ENCODE peak calls at places on chromosomes 4 and X, in six cellular contexts. Q is heart left ventricle; G is CD8-positive, alpha-beta T cell; C is AG04450; H is spleen; B is thoracic aorta. N is an unnamed sample.

GRCh38 chrX:53441531-53442321 is 7.6 kb upstream of the HSD17B10 start:
- DNase-seq in Q (peak), C (no peak), G (peak), H (peak), B (peak), N (peak)

GRCh38 chr4:184807797-184808718 is 17.7 kb downstream of the ACSL1 start:
- DNase-seq in H (no peak), C (peak), B (no peak), Q (peak), G (no peak), N (peak)

GRCh38 chrX:55907968-55908607 is 190.5 kb downstream of the RRAGB start:
- DNase-seq in B (no peak), H (peak), G (peak), C (no peak), Q (peak), N (peak)

GRCh38 chrX:131330735-131331134 is 41.6 kb upstream of the IGSF1 start:
- DNase-seq in H (no peak), C (no peak), B (no peak), G (no peak), Q (no peak), N (no peak)

GRCh38 chrX:35101901-35102300 is 159.3 kb downstream of the FAM47B start:
- DNase-seq in C (no peak), H (no peak), Q (no peak), B (no peak), G (no peak), N (no peak)

GRCh38 chr4:150515135-150515534 is 66.8 kb upstream of the MAB21L2 start:
- DNase-seq in Q (no peak), C (no peak), H (no peak), B (no peak), G (no peak), N (peak)

GRCh38 chr4:17577660-17578481 is 873 bp downstream of the LAP3 start:
- DNase-seq in G (peak), C (no peak), B (peak), Q (peak), H (peak), N (peak)

GRCh38 chrX:110938977-110939732 is 143.5 kb upstream of the CHRDL1 start:
- DNase-seq in H (no peak), G (no peak), B (no peak), C (no peak), Q (no peak), N (no peak)

GRCh38 chrX:101986571-101986970 is 54.7 kb upstream of the ZMAT1 start:
- DNase-seq in H (no peak), G (no peak), B (no peak), C (no peak), Q (no peak), N (no peak)

GRCh38 chr4:146247356-146247755 is 33.0 kb downstream of the REELD1 start:
- DNase-seq in Q (no peak), C (no peak), H (no peak), G (no peak), B (no peak), N (no peak)

GRCh38 chrX:152915541-152916241 is 17.8 kb downstream of the ZNF185 start:
- DNase-seq in B (no peak), G (no peak), C (no peak), H (no peak), Q (no peak), N (peak)

GRCh38 chr4:88720749-88721428 is 23.3 kb upstream of the NAP1L5 start:
- DNase-seq in C (no peak), B (no peak), H (no peak), G (no peak), Q (no peak), N (no peak)

GRCh38 chr4:180333156-180333555 is 1910.0 kb upstream of the TENM3 start:
- DNase-seq in Q (no peak), B (no peak), G (no peak), H (no peak), C (no peak), N (peak)

GRCh38 chr4:147813107-147813773 is 81.4 kb downstream of the ARHGAP10 start:
- DNase-seq in H (no peak), C (no peak), G (no peak), B (no peak), Q (no peak), N (no peak)

GRCh38 chrX:110847334-110847733 is 51.7 kb upstream of the CHRDL1 start:
- DNase-seq in B (no peak), C (peak), H (no peak), G (no peak), Q (no peak), N (peak)

GRCh38 chr4:98625920-98626319 is 32.5 kb downstream of the TSPAN5 start:
- DNase-seq in H (no peak), C (no peak), B (no peak), Q (no peak), G (no peak), N (no peak)

GRCh38 chr4:182678590-182678989 is 238.6 kb downstream of the DCTD start:
- DNase-seq in G (no peak), H (no peak), Q (no peak), C (no peak), B (no peak), N (no peak)

GRCh38 chrX:10106801-10107200 is 50.0 kb upstream of the CLCN4 start:
- DNase-seq in Q (no peak), C (no peak), H (peak), B (no peak), G (peak), N (no peak)

GRCh38 chrX:13734278-13735172 is at the start of the genes OFD1 and TRAPPC2:
- DNase-seq in B (peak), Q (peak), C (peak), H (peak), G (peak), N (peak)

GRCh38 chrX:106726485-106727437 is at the start of gene RNF128:
- DNase-seq in C (no peak), Q (peak), H (peak), G (no peak), B (no peak), N (peak)

GRCh38 chrX:126552313-126553022 is at the start of gene DCAF12L1:
- DNase-seq in H (peak), C (no peak), G (no peak), B (no peak), Q (no peak), N (no peak)

GRCh38 chrX:30612250-30612655 is 34.7 kb upstream of the TASL start:
- DNase-seq in Q (no peak), G (no peak), C (no peak), B (no peak), H (no peak), N (no peak)

GRCh38 chr4:150794706-150795105 is 212.8 kb downstream of the MAB21L2 start:
- DNase-seq in H (no peak), C (no peak), Q (no peak), B (no peak), G (no peak), N (peak)

GRCh38 chr4:8177544-8177943 is 18.9 kb upstream of the ABLIM2 start:
- DNase-seq in B (no peak), Q (no peak), C (no peak), H (peak), G (no peak), N (no peak)

GRCh38 chr4:184355111-184355604 is 119.2 kb downstream of the IRF2 start:
- DNase-seq in B (peak), H (peak), C (peak), G (no peak), Q (peak), N (peak)

GRCh38 chr4:77065382-77065781 is 10.4 kb downstream of the CCNI start:
- DNase-seq in C (no peak), H (no peak), G (no peak), Q (no peak), B (no peak), N (no peak)

GRCh38 chrX:63686878-63687714 is 97.9 kb downstream of the ARHGEF9 start:
- DNase-seq in B (no peak), G (no peak), C (peak), H (no peak), Q (peak), N (peak)

GRCh38 chr4:108902769-108903168 is 139.9 kb upstream of the ETNPPL start:
- DNase-seq in G (no peak), B (no peak), H (no peak), Q (no peak), C (no peak), N (no peak)

GRCh38 chrX:47607091-47607490 is 12.6 kb downstream of the SYN1 start:
- DNase-seq in C (no peak), H (no peak), B (no peak), G (no peak), Q (no peak), N (no peak)

GRCh38 chrX:10023821-10024220 is 56.7 kb downstream of the CLDN34 start:
- DNase-seq in H (no peak), C (no peak), B (no peak), Q (no peak), G (no peak), N (no peak)

GRCh38 chrX:45761920-45762319 is 561.2 kb upstream of the DIPK2B start:
- DNase-seq in C (no peak), H (no peak), B (no peak), Q (no peak), G (no peak), N (no peak)

GRCh38 chr4:101218346-101218745 is 129.0 kb downstream of the PPP3CA start:
- DNase-seq in Q (no peak), C (no peak), G (no peak), B (no peak), H (no peak), N (no peak)

GRCh38 chrX:154043003-154043402 is 23.3 kb upstream of the IRAK1 start:
- DNase-seq in Q (no peak), B (peak), G (no peak), C (no peak), H (no peak), N (peak)

GRCh38 chr4:41145571-41146078 is 68.7 kb downstream of the APBB2 start:
- DNase-seq in H (no peak), Q (no peak), C (no peak), B (no peak), G (no peak), N (peak)

GRCh38 chrX:82141942-82142341 is 940.0 kb downstream of the SH3BGRL start:
- DNase-seq in C (no peak), H (no peak), Q (no peak), G (peak), B (no peak), N (no peak)

GRCh38 chr4:37490391-37491347 is 195.5 kb downstream of the RELL1 start:
- DNase-seq in B (no peak), C (no peak), G (no peak), H (no peak), Q (no peak), N (no peak)

GRCh38 chr4:110139815-110140214 is 58.6 kb downstream of the ELOVL6 start:
- DNase-seq in G (no peak), B (no peak), Q (no peak), C (no peak), H (no peak), N (no peak)

GRCh38 chr4:2831611-2832308 is 11.9 kb upstream of the ADD1 start:
- DNase-seq in G (no peak), B (peak), C (no peak), Q (peak), H (peak), N (no peak)

GRCh38 chrX:27565992-27566391 is 24.2 kb upstream of the DCAF8L2 start:
- DNase-seq in C (peak), Q (no peak), B (no peak), H (no peak), G (no peak), N (peak)

DNA sequence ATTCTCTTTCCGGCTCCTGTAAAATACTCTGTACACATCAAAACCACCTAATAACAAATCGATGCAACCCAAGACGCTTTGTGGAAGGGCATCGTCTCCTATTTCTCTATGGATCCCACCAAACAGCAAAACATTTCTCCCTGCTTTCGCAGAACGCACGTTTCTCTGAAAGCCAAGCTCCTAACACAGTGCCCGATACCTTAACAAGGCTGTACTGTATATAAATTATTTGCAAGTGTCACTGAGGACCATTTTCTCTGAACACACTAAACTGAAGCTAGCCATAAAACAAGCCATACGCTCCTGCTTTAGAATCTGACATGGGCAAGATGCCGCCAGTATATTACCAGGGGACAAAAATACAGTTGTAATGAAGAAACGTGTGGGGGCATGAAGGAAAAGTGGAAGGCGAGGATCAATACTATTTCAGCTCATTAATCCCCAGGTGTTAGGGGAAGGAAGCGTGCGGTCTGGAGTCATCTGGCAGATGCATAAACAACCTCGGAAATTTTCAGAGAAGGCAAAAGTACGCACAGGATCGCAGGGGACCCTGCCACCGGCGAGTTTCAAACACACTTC is 715 bp downstream of the KCNIP4 start:
- DNase-seq in Q (no peak), C (no peak), B (no peak), H (no peak), G (no peak), N (no peak)
- H3K4me3 ChIP-seq in Q (no peak), C (no peak), B (no peak), H (no peak), G (no peak), N (peak)

GRCh38 chr4:55018521-55018920 is 106.9 kb downstream of the KDR start:
- DNase-seq in H (no peak), B (no peak), G (no peak), C (no peak), Q (no peak), N (no peak)

GRCh38 chr4:55017406-55017805 is 108.0 kb downstream of the KDR start:
- DNase-seq in Q (no peak), B (no peak), C (no peak), H (no peak), G (no peak), N (no peak)

GRCh38 chr4:55020131-55020530 is 105.3 kb downstream of the KDR start:
- DNase-seq in Q (no peak), B (no peak), C (no peak), G (no peak), H (no peak), N (no peak)

GRCh38 chr4:55021214-55021613 is 104.2 kb downstream of the KDR start:
- DNase-seq in G (no peak), C (no peak), H (no peak), Q (no peak), B (no peak), N (no peak)

GRCh38 chr4:55018978-55019377 is 106.4 kb downstream of the KDR start:
- DNase-seq in Q (no peak), G (no peak), B (no peak), H (no peak), C (no peak), N (no peak)
- TF ChIP-seq CTCF in Q (no peak), G (no peak), B (no peak), H (no peak), C (no peak), N (no peak)

GRCh38 chr4:174217273-174218126 is 66.0 kb downstream of the FBXO8 start:
- DNase-seq in G (no peak), B (no peak), Q (peak), H (no peak), C (no peak), N (peak)

GRCh38 chr4:174216935-174217272 is 66.6 kb downstream of the FBXO8 start:
- DNase-seq in H (no peak), G (no peak), B (no peak), C (no peak), Q (no peak), N (no peak)

GRCh38 chr4:174215936-174216699 is 67.3 kb downstream of the FBXO8 start:
- DNase-seq in Q (no peak), B (no peak), C (no peak), H (no peak), G (no peak), N (no peak)

GRCh38 chr4:174215055-174215454 is 68.4 kb downstream of the FBXO8 start:
- DNase-seq in B (no peak), H (no peak), G (no peak), C (no peak), Q (no peak), N (no peak)

GRCh38 chr4:174218127-174218790 is 65.2 kb downstream of the FBXO8 start:
- DNase-seq in G (no peak), B (no peak), C (no peak), Q (no peak), H (no peak), N (no peak)
- H3K4me3 ChIP-seq in G (no peak), B (peak), C (peak), Q (peak), H (no peak), N (peak)

GRCh38 chr4:12852338-12853307 is 631.5 kb downstream of the RAB28 start:
- DNase-seq in Q (peak), C (peak), B (no peak), G (no peak), H (no peak), N (peak)
- TF ChIP-seq CTCF in Q (peak), C (peak), B (peak), G (no peak), H (peak), N (peak)

GRCh38 chrX:150869450-150869849 is 29.0 kb downstream of the CD99L2 start:
- DNase-seq in G (no peak), Q (peak), H (no peak), B (no peak), C (no peak), N (no peak)
- H3K4me3 ChIP-seq in G (no peak), Q (no peak), H (no peak), B (no peak), C (no peak), N (no peak)

DNA sequence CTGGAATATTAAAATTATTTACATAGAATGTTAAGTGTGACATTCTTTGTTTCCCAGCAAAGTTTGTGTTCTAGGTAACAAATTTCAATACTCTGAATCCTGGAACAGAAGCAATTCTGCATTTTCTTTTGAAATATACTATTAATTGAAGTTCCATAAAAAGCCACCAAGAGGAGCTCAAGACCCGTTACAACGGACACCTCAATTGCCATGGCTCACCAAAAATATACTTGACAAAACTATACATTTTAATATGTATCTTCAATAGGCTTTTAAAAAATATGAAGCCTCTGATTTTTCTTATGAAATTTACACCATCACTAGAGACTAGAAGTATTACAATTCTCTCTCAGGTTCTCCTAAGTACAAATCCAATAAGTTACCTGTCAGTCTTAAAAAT is 111.4 kb downstream of the NYX start:
- DNase-seq in B (no peak), G (no peak), H (no peak), Q (no peak), C (no peak), N (peak)
- TF ChIP-seq CTCF in B (peak), G (no peak), H (peak), Q (no peak), C (peak), N (peak)

DNA sequence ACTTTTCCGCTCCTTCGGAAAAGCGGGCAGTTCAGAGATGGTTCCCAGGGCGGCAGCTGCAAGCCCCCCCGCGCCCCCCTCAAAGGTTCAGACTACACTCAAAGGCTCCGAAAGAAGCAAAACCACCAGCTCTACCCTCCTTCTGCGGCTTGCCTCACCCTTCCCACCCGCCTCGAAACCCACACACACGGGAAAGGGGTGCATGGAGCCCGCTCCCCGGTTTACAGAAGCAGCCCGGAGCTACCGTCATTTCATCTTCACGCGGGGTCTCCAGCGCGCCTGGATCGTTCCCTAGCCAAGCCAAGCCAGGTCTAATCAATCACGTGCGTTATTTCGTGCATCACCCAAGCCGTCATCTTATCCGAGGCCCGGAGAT is 1.2 kb downstream of the NLGN4X start:
- DNase-seq in G (no peak), C (no peak), H (peak), B (no peak), Q (no peak), N (no peak)
- H3K4me3 ChIP-seq in G (no peak), C (no peak), H (peak), B (peak), Q (peak), N (peak)

N was measured in astrocyte of the spinal cord.